ENCODE peak calls at places on chromosomes 12 and 14, in ten cellular contexts. One of them, this sample, is unnamed.

GRCh38 chr12:28535216-28535615 is 345.0 kb downstream of the CCDC91 start:
- DNase-seq in psoas muscle: no peak
- DNase-seq in ascending aorta: no peak
- DNase-seq in GM13977: no peak
- DNase-seq in hepatocyte: no peak
- DNase-seq in PC-3: peak
- DNase-seq in GM23338: no peak
- DNase-seq in fibroblast of mammary gland: peak
- DNase-seq in heart right ventricle: no peak
- DNase-seq in Peyer's patch: no peak
- DNase-seq in this sample: no peak

GRCh38 chr12:128816643-128816920 is 7.2 kb downstream of the SLC15A4 start:
- DNase-seq in GM13977: no peak
- DNase-seq in GM23338: no peak
- DNase-seq in heart right ventricle: no peak
- DNase-seq in psoas muscle: no peak
- DNase-seq in fibroblast of mammary gland: no peak
- DNase-seq in hepatocyte: no peak
- DNase-seq in ascending aorta: no peak
- DNase-seq in PC-3: no peak
- DNase-seq in Peyer's patch: no peak
- DNase-seq in this sample: no peak

GRCh38 chr12:119178544-119179334 is at the start of gene HSPB8:
- DNase-seq in GM13977: no peak
- DNase-seq in ascending aorta: peak
- DNase-seq in GM23338: peak
- DNase-seq in PC-3: peak
- DNase-seq in fibroblast of mammary gland: peak
- DNase-seq in hepatocyte: peak
- DNase-seq in psoas muscle: peak
- DNase-seq in Peyer's patch: peak
- DNase-seq in heart right ventricle: peak
- DNase-seq in this sample: peak

GRCh38 chr12:112543666-112544185 is 125.0 kb downstream of the PTPN11 start:
- DNase-seq in PC-3: no peak
- DNase-seq in GM13977: no peak
- DNase-seq in fibroblast of mammary gland: no peak
- DNase-seq in Peyer's patch: no peak
- DNase-seq in psoas muscle: no peak
- DNase-seq in hepatocyte: no peak
- DNase-seq in ascending aorta: no peak
- DNase-seq in GM23338: no peak
- DNase-seq in heart right ventricle: no peak
- DNase-seq in this sample: no peak

GRCh38 chr12:113403435-113404415 is at the start of gene SDS:
- DNase-seq in Peyer's patch: no peak
- DNase-seq in heart right ventricle: peak
- DNase-seq in fibroblast of mammary gland: peak
- DNase-seq in PC-3: peak
- DNase-seq in psoas muscle: no peak
- DNase-seq in hepatocyte: peak
- DNase-seq in GM23338: no peak
- DNase-seq in GM13977: no peak
- DNase-seq in ascending aorta: no peak
- DNase-seq in this sample: peak

GRCh38 chr14:60508707-60509437 is at the start of gene SIX6:
- DNase-seq in psoas muscle: peak
- DNase-seq in Peyer's patch: no peak
- DNase-seq in fibroblast of mammary gland: no peak
- DNase-seq in GM23338: peak
- DNase-seq in heart right ventricle: no peak
- DNase-seq in hepatocyte: peak
- DNase-seq in PC-3: no peak
- DNase-seq in ascending aorta: no peak
- DNase-seq in GM13977: no peak
- DNase-seq in this sample: no peak

GRCh38 chr12:168201-168600 is 45.8 kb downstream of the SLC6A12 start:
- DNase-seq in heart right ventricle: no peak
- DNase-seq in fibroblast of mammary gland: no peak
- DNase-seq in psoas muscle: no peak
- DNase-seq in GM23338: no peak
- DNase-seq in PC-3: no peak
- DNase-seq in Peyer's patch: no peak
- DNase-seq in GM13977: no peak
- DNase-seq in ascending aorta: no peak
- DNase-seq in hepatocyte: no peak
- DNase-seq in this sample: no peak

GRCh38 chr12:110304061-110304551 is 23.1 kb downstream of the ATP2A2 start:
- DNase-seq in ascending aorta: no peak
- DNase-seq in hepatocyte: no peak
- DNase-seq in fibroblast of mammary gland: peak
- DNase-seq in PC-3: peak
- DNase-seq in Peyer's patch: no peak
- DNase-seq in heart right ventricle: no peak
- DNase-seq in psoas muscle: no peak
- DNase-seq in GM13977: no peak
- DNase-seq in GM23338: no peak
- DNase-seq in this sample: no peak

GRCh38 chr12:58895053-58895452 is 25.3 kb downstream of the LRIG3 start:
- DNase-seq in PC-3: no peak
- DNase-seq in GM23338: no peak
- DNase-seq in fibroblast of mammary gland: no peak
- DNase-seq in hepatocyte: no peak
- DNase-seq in psoas muscle: no peak
- DNase-seq in ascending aorta: no peak
- DNase-seq in heart right ventricle: no peak
- DNase-seq in GM13977: no peak
- DNase-seq in Peyer's patch: no peak
- DNase-seq in this sample: no peak

GRCh38 chr14:67526676-67527459 is 6.2 kb upstream of the PLEKHH1 start:
- DNase-seq in GM13977: peak
- DNase-seq in hepatocyte: peak
- DNase-seq in fibroblast of mammary gland: peak
- DNase-seq in Peyer's patch: peak
- DNase-seq in PC-3: peak
- DNase-seq in heart right ventricle: peak
- DNase-seq in GM23338: peak
- DNase-seq in psoas muscle: no peak
- DNase-seq in ascending aorta: no peak
- DNase-seq in this sample: peak

GRCh38 chr12:76445469-76445868 is 97.3 kb upstream of the BBS10 start:
- DNase-seq in Peyer's patch: no peak
- DNase-seq in hepatocyte: no peak
- DNase-seq in psoas muscle: no peak
- DNase-seq in heart right ventricle: no peak
- DNase-seq in GM13977: no peak
- DNase-seq in GM23338: no peak
- DNase-seq in PC-3: no peak
- DNase-seq in ascending aorta: no peak
- DNase-seq in fibroblast of mammary gland: peak
- DNase-seq in this sample: no peak

GRCh38 chr12:117552971-117553370 is 191.5 kb upstream of the NOS1 start:
- DNase-seq in ascending aorta: no peak
- DNase-seq in heart right ventricle: no peak
- DNase-seq in GM13977: no peak
- DNase-seq in PC-3: peak
- DNase-seq in Peyer's patch: no peak
- DNase-seq in fibroblast of mammary gland: peak
- DNase-seq in hepatocyte: no peak
- DNase-seq in GM23338: no peak
- DNase-seq in psoas muscle: no peak
- DNase-seq in this sample: no peak

GRCh38 chr12:4787965-4788364 is 67.8 kb downstream of the GALNT8 start:
- DNase-seq in heart right ventricle: no peak
- DNase-seq in GM23338: no peak
- DNase-seq in GM13977: no peak
- DNase-seq in fibroblast of mammary gland: no peak
- DNase-seq in PC-3: no peak
- DNase-seq in ascending aorta: no peak
- DNase-seq in psoas muscle: no peak
- DNase-seq in Peyer's patch: no peak
- DNase-seq in hepatocyte: no peak
- DNase-seq in this sample: no peak

GRCh38 chr14:50082308-50082742 is 34.0 kb downstream of the VCPKMT start:
- DNase-seq in GM13977: no peak
- DNase-seq in ascending aorta: no peak
- DNase-seq in Peyer's patch: no peak
- DNase-seq in heart right ventricle: no peak
- DNase-seq in GM23338: no peak
- DNase-seq in PC-3: no peak
- DNase-seq in fibroblast of mammary gland: no peak
- DNase-seq in psoas muscle: no peak
- DNase-seq in hepatocyte: no peak
- DNase-seq in this sample: no peak

GRCh38 chr12:68521321-68521839 is 89.3 kb upstream of the RAP1B start:
- DNase-seq in PC-3: peak
- DNase-seq in fibroblast of mammary gland: peak
- DNase-seq in heart right ventricle: no peak
- DNase-seq in Peyer's patch: no peak
- DNase-seq in ascending aorta: no peak
- DNase-seq in hepatocyte: peak
- DNase-seq in psoas muscle: no peak
- DNase-seq in GM13977: no peak
- DNase-seq in GM23338: no peak
- DNase-seq in this sample: no peak

GRCh38 chr12:123056709-123057108 is 76.2 kb downstream of the ARL6IP4 start:
- DNase-seq in GM13977: no peak
- DNase-seq in PC-3: no peak
- DNase-seq in GM23338: no peak
- DNase-seq in Peyer's patch: no peak
- DNase-seq in heart right ventricle: no peak
- DNase-seq in hepatocyte: no peak
- DNase-seq in ascending aorta: no peak
- DNase-seq in fibroblast of mammary gland: no peak
- DNase-seq in psoas muscle: no peak
- DNase-seq in this sample: no peak
- TF ChIP-seq CTCF in GM13977: no peak
- TF ChIP-seq CTCF in PC-3: no peak
- TF ChIP-seq CTCF in GM23338: no peak
- TF ChIP-seq CTCF in Peyer's patch: no peak
- TF ChIP-seq CTCF in heart right ventricle: no peak
- TF ChIP-seq CTCF in hepatocyte: no peak
- TF ChIP-seq CTCF in ascending aorta: no peak
- TF ChIP-seq CTCF in fibroblast of mammary gland: no peak
- TF ChIP-seq CTCF in psoas muscle: no peak
- TF ChIP-seq CTCF in this sample: no peak

DNA sequence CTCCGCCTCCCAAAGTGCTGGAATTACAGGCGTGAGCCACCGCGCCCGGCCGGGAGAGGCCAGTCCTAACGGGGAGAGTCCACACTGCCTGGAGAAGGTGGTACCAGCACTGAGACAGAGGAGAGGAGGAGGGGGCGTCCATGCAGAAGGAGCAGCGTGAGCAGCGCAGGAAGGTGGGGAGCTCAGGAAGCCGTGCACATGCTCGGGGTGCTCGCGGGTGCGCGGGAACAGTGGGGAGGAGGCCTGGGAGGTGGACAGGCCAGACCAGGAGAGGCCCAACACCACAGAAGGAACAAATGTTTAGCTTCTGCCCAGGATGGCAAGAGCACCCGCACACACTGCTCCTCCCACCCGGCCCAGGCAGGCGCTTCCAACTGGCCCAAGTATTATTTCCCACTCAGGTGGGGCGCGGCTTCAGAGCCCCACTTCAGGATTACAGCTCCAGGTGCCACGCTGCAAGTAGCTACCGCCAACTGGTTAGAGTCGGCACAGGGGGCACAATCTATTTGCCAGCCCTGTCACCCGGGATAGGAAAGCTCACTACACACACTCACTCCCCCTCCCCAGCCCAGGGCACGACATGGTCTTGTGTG is 80.8 kb upstream of the BCL11B start:
- DNase-seq in ascending aorta: no peak
- DNase-seq in GM13977: no peak
- DNase-seq in PC-3: no peak
- DNase-seq in Peyer's patch: no peak
- DNase-seq in psoas muscle: no peak
- DNase-seq in fibroblast of mammary gland: no peak
- DNase-seq in GM23338: no peak
- DNase-seq in hepatocyte: no peak
- DNase-seq in heart right ventricle: no peak
- DNase-seq in this sample: no peak
- TF ChIP-seq CTCF in ascending aorta: no peak
- TF ChIP-seq CTCF in GM13977: no peak
- TF ChIP-seq CTCF in PC-3: no peak
- TF ChIP-seq CTCF in Peyer's patch: no peak
- TF ChIP-seq CTCF in psoas muscle: no peak
- TF ChIP-seq CTCF in fibroblast of mammary gland: no peak
- TF ChIP-seq CTCF in GM23338: no peak
- TF ChIP-seq CTCF in hepatocyte: no peak
- TF ChIP-seq CTCF in heart right ventricle: no peak
- TF ChIP-seq CTCF in this sample: no peak

GRCh38 chr14:100072783-100073346 is 7.6 kb downstream of the EVL start:
- DNase-seq in psoas muscle: no peak
- DNase-seq in GM13977: no peak
- DNase-seq in ascending aorta: no peak
- DNase-seq in fibroblast of mammary gland: no peak
- DNase-seq in Peyer's patch: no peak
- DNase-seq in PC-3: peak
- DNase-seq in heart right ventricle: no peak
- DNase-seq in hepatocyte: no peak
- DNase-seq in GM23338: peak
- DNase-seq in this sample: peak
- TF ChIP-seq CTCF in psoas muscle: no peak
- TF ChIP-seq CTCF in GM13977: peak
- TF ChIP-seq CTCF in ascending aorta: no peak
- TF ChIP-seq CTCF in fibroblast of mammary gland: no peak
- TF ChIP-seq CTCF in Peyer's patch: peak
- TF ChIP-seq CTCF in PC-3: peak
- TF ChIP-seq CTCF in heart right ventricle: no peak
- TF ChIP-seq CTCF in hepatocyte: peak
- TF ChIP-seq CTCF in GM23338: no peak
- TF ChIP-seq CTCF in this sample: no peak

GRCh38 chr14:63393002-63393401 is 74.3 kb upstream of the GPHB5 start:
- DNase-seq in hepatocyte: no peak
- DNase-seq in GM23338: no peak
- DNase-seq in heart right ventricle: no peak
- DNase-seq in fibroblast of mammary gland: no peak
- DNase-seq in PC-3: no peak
- DNase-seq in GM13977: no peak
- DNase-seq in psoas muscle: no peak
- DNase-seq in ascending aorta: no peak
- DNase-seq in Peyer's patch: no peak
- DNase-seq in this sample: no peak

GRCh38 chr14:63383776-63384367 is 65.1 kb upstream of the GPHB5 start:
- DNase-seq in Peyer's patch: no peak
- DNase-seq in psoas muscle: no peak
- DNase-seq in heart right ventricle: no peak
- DNase-seq in fibroblast of mammary gland: no peak
- DNase-seq in GM13977: peak
- DNase-seq in hepatocyte: no peak
- DNase-seq in PC-3: no peak
- DNase-seq in ascending aorta: no peak
- DNase-seq in GM23338: no peak
- DNase-seq in this sample: no peak

GRCh38 chr14:63388766-63389431 is 70.2 kb upstream of the GPHB5 start:
- DNase-seq in Peyer's patch: peak
- DNase-seq in GM13977: peak
- DNase-seq in PC-3: peak
- DNase-seq in psoas muscle: peak
- DNase-seq in fibroblast of mammary gland: peak
- DNase-seq in hepatocyte: peak
- DNase-seq in heart right ventricle: peak
- DNase-seq in ascending aorta: no peak
- DNase-seq in GM23338: peak
- DNase-seq in this sample: peak

GRCh38 chr14:63387691-63388090 is 69.0 kb upstream of the GPHB5 start:
- DNase-seq in hepatocyte: no peak
- DNase-seq in PC-3: no peak
- DNase-seq in psoas muscle: no peak
- DNase-seq in GM23338: no peak
- DNase-seq in GM13977: no peak
- DNase-seq in heart right ventricle: no peak
- DNase-seq in ascending aorta: no peak
- DNase-seq in Peyer's patch: no peak
- DNase-seq in fibroblast of mammary gland: no peak
- DNase-seq in this sample: no peak
- TF ChIP-seq CTCF in hepatocyte: no peak
- TF ChIP-seq CTCF in PC-3: no peak
- TF ChIP-seq CTCF in psoas muscle: no peak
- TF ChIP-seq CTCF in GM23338: no peak
- TF ChIP-seq CTCF in GM13977: no peak
- TF ChIP-seq CTCF in heart right ventricle: no peak
- TF ChIP-seq CTCF in ascending aorta: no peak
- TF ChIP-seq CTCF in Peyer's patch: no peak
- TF ChIP-seq CTCF in fibroblast of mammary gland: no peak
- TF ChIP-seq CTCF in this sample: no peak

This sample was measured in mucosa of descending colon.